ENCODE peak calls at places on chromosome 7, in nine cellular contexts. F is NCI-H226, J is mesothelial cell of epicardium, G is amygdala, E is T-helper 9 cell, A is anterior cingulate cortex, M is astrocyte of the spinal cord, B is GM12878, U is 8988T. S is an unnamed sample.

GRCh38 chr7:82840061-82840460 is 322.6 kb downstream of the PCLO start:
- DNase-seq in U (no peak), E (no peak), G (no peak), F (no peak), B (no peak), A (no peak), M (no peak), J (no peak), S (no peak)

GRCh38 chr7:52061666-52062065 is 745.1 kb upstream of the COBL start:
- DNase-seq in F (no peak), U (no peak), J (no peak), E (no peak), A (no peak), G (no peak), M (no peak), B (no peak), S (no peak)

GRCh38 chr7:79531116-79531515 is 77.6 kb upstream of the MAGI2 start:
- DNase-seq in F (no peak), E (no peak), J (no peak), G (no peak), M (no peak), U (no peak), A (no peak), B (no peak), S (no peak)

GRCh38 chr7:71574153-71574894 is 442.4 kb downstream of the GALNT17 start:
- DNase-seq in U (no peak), A (no peak), G (no peak), F (no peak), J (no peak), B (no peak), E (no peak), M (no peak), S (no peak)

GRCh38 chr7:135716677-135717238 is 11.2 kb downstream of the SLC13A4 start:
- DNase-seq in M (peak; percentile 93), E (no peak), G (no peak), F (peak; percentile 80), A (no peak), J (no peak), U (no peak), B (no peak), S (no peak)

GRCh38 chr7:149716007-149716931 is 57.1 kb downstream of the ZNF467 start:
- DNase-seq in F (no peak), U (no peak), E (no peak), G (no peak), A (no peak), M (peak; percentile 7), B (no peak), J (no peak), S (peak; percentile 11)

GRCh38 chr7:90955641-90956207 is 308.5 kb upstream of the FZD1 start:
- DNase-seq in E (no peak), U (no peak), M (no peak), B (no peak), G (no peak), F (no peak), J (no peak), A (no peak), S (no peak)

GRCh38 chr7:78562191-78562590 is 763.6 kb downstream of the PHTF2 start:
- DNase-seq in E (no peak), J (no peak), F (no peak), G (no peak), A (no peak), U (no peak), M (no peak), B (no peak), S (no peak)

GRCh38 chr7:108034586-108034985 is 31.6 kb upstream of the LAMB1 start:
- DNase-seq in M (no peak), U (no peak), J (no peak), B (no peak), F (no peak), A (no peak), E (no peak), G (no peak), S (peak; percentile 28)

GRCh38 chr7:23593706-23594105 is 3.5 kb upstream of the CCDC126 start:
- DNase-seq in A (no peak), J (no peak), M (no peak), F (no peak), G (no peak), B (no peak), E (no peak), U (no peak), S (no peak)

GRCh38 chr7:102042016-102042656 is 224.7 kb downstream of the CUX1 start:
- DNase-seq in B (no peak), M (peak; percentile 55), F (peak; percentile 82), U (peak; percentile 46), J (no peak), A (no peak), E (no peak), G (no peak), S (peak; percentile 83)

GRCh38 chr7:143223784-143224183 is 1.9 kb downstream of the TAS2R40 start:
- DNase-seq in G (no peak), F (no peak), J (no peak), E (no peak), U (no peak), B (no peak), A (no peak), M (no peak), S (peak; percentile 63)

GRCh38 chr7:23938937-23939552 is 229.0 kb downstream of the STK31 start:
- DNase-seq in M (peak; percentile 30), A (no peak), G (no peak), U (no peak), J (no peak), E (no peak), B (no peak), F (peak; percentile 70), S (peak; percentile 59)

GRCh38 chr7:151386301-151387160 is 23.3 kb downstream of the WDR86 start:
- DNase-seq in B (no peak), E (no peak), G (no peak), A (no peak), M (no peak), F (no peak), U (peak; percentile 23), J (no peak), S (no peak)

GRCh38 chr7:27116962-27117686 is 13.4 kb downstream of the HOXA4 start:
- DNase-seq in A (no peak), U (no peak), B (no peak), F (no peak), E (no peak), G (no peak), M (no peak), J (no peak), S (no peak)

GRCh38 chr7:92276486-92276885 is 30.7 kb downstream of the ANKIB1 start:
- DNase-seq in F (no peak), M (no peak), B (peak; percentile 51), U (no peak), A (no peak), E (no peak), J (no peak), G (no peak), S (no peak)

GRCh38 chr7:10237306-10237705 is 736.4 kb upstream of the PHF14 start:
- DNase-seq in B (no peak), F (no peak), J (no peak), E (no peak), M (peak; percentile 59), G (no peak), U (no peak), A (no peak), S (peak; percentile 84)

GRCh38 chr7:134440476-134440875 is 18.4 kb downstream of the AKR1B1 start:
- DNase-seq in F (no peak), A (no peak), M (no peak), J (no peak), G (no peak), B (no peak), E (no peak), U (no peak), S (no peak)

GRCh38 chr7:157651366-157652160 is 314.8 kb downstream of the DNAJB6 start:
- DNase-seq in A (no peak), G (no peak), B (no peak), E (no peak), M (no peak), U (no peak), F (no peak), J (no peak), S (no peak)

GRCh38 chr7:95758187-95758586 is 14.2 kb upstream of the DYNC1I1 start:
- DNase-seq in B (no peak), J (no peak), F (no peak), M (no peak), E (no peak), A (no peak), G (no peak), U (no peak), S (no peak)

GRCh38 chr7:67371429-67372305 is 375.0 kb downstream of the TYW1 start:
- DNase-seq in B (peak; percentile 21), J (peak; percentile 36), A (peak; percentile 34), F (peak; percentile 52), M (peak; percentile 66), G (peak; percentile 5), U (peak; percentile 82), E (peak; percentile 11), S (peak; percentile 87)

GRCh38 chr7:69764071-69764470 is 165.8 kb downstream of the AUTS2 start:
- DNase-seq in J (no peak), F (no peak), U (no peak), A (no peak), G (no peak), M (no peak), E (no peak), B (no peak), S (no peak)

GRCh38 chr7:116030626-116031276 is at the start of gene TFEC:
- DNase-seq in F (peak; percentile 1), A (no peak), E (no peak), G (no peak), U (no peak), B (no peak), M (peak; percentile 22), J (no peak), S (peak; percentile 14)

GRCh38 chr7:42106562-42106961 is 130.4 kb downstream of the GLI3 start:
- DNase-seq in F (no peak), U (no peak), J (no peak), B (no peak), G (no peak), M (no peak), E (no peak), A (no peak), S (peak; percentile 72)

GRCh38 chr7:81629702-81630101 is 140.1 kb downstream of the HGF start:
- DNase-seq in F (no peak), E (no peak), B (no peak), J (no peak), M (no peak), A (no peak), G (no peak), U (no peak), S (no peak)

GRCh38 chr7:18693401-18693800 is 197.9 kb downstream of the HDAC9 start:
- DNase-seq in J (no peak), E (no peak), M (peak; percentile 83), U (no peak), F (peak; percentile 69), B (no peak), A (no peak), G (no peak), S (peak; percentile 6)

GRCh38 chr7:48390381-48391327 is 219.4 kb downstream of the ABCA13 start:
- DNase-seq in A (no peak), U (no peak), J (no peak), F (no peak), B (no peak), E (no peak), G (no peak), M (no peak), S (no peak)

GRCh38 chr7:69845721-69846495 is 247.6 kb downstream of the AUTS2 start:
- DNase-seq in G (no peak), A (no peak), U (no peak), M (peak; percentile 49), F (no peak), E (no peak), B (no peak), J (no peak), S (peak; percentile 50)

GRCh38 chr7:105675873-105676484 is 94.7 kb upstream of the EFCAB10 start:
- DNase-seq in U (no peak), E (peak; percentile 62), G (no peak), F (no peak), M (no peak), A (no peak), J (no peak), B (no peak), S (no peak)

GRCh38 chr7:102008535-102009262 is 191.3 kb downstream of the CUX1 start:
- DNase-seq in U (no peak), G (no peak), J (no peak), M (no peak), E (no peak), F (peak; percentile 69), A (no peak), B (no peak), S (peak; percentile 95)

GRCh38 chr7:45593121-45593541 is 19.0 kb downstream of the ADCY1 start:
- DNase-seq in F (no peak), G (no peak), J (no peak), M (no peak), U (no peak), B (no peak), E (no peak), A (no peak), S (no peak)